ENCODE peak calls at places on chromosomes 1 and 21, in eight cellular contexts. O is effector memory CD8-positive, alpha-beta T cell; S is SHP77; D is GM19239; Z is HEK293T; P is activated T-helper 1 cell treated with anti-CD3 and anti-CD28 coated beads, Interleukin-12 subunit alpha, Interleukin-12 subunit beta, Interleukin-2, Interleukin-4 antibody, amounts not matched to agents 30 ng/mL and 10 ng/mL and 1 ng/mL, durations not matched to agents 14 hours and 24 hours and 36 hours; J is fibroblast of mammary gland; C is NCI-H187 treated with DMSO at 0.1 percent for 48 hours. F is an unnamed sample.

GRCh38 chr1:101548376-101548775 is 311.6 kb downstream of the S1PR1 start:
- DNase-seq in C (no peak), J (no peak), S (no peak), O (no peak), P (no peak), D (no peak), Z (no peak), F (no peak)

GRCh38 chr1:227730630-227731151 is 4.4 kb downstream of the JMJD4 start:
- DNase-seq in O (no peak), C (no peak), J (no peak), D (no peak), P (no peak), S (no peak), Z (no peak), F (no peak)

GRCh38 chr1:66598670-66599069 is 64.7 kb downstream of the SGIP1 start:
- DNase-seq in S (no peak), O (no peak), P (no peak), J (peak), D (no peak), Z (no peak), C (no peak), F (no peak)

GRCh38 chr21:45386728-45387371 is 18.1 kb upstream of the COL18A1 start:
- DNase-seq in P (no peak), Z (no peak), S (no peak), D (no peak), O (no peak), C (no peak), J (peak), F (peak)

GRCh38 chr1:16021681-16022080 is at the start of gene CLCNKA:
- DNase-seq in O (no peak), P (no peak), J (no peak), Z (no peak), C (peak), S (no peak), D (no peak), F (no peak)

GRCh38 chr1:33927721-33928120 is 63.8 kb downstream of the HMGB4 start:
- DNase-seq in C (no peak), J (no peak), D (no peak), S (no peak), Z (no peak), O (no peak), P (no peak), F (no peak)

GRCh38 chr21:43925609-43926008 is 60.6 kb downstream of the AGPAT3 start:
- DNase-seq in S (no peak), C (no peak), O (no peak), P (no peak), Z (no peak), J (no peak), D (no peak), F (no peak)

GRCh38 chr1:224498574-224499170 is 64.1 kb upstream of the WDR26 start:
- DNase-seq in S (no peak), C (no peak), D (no peak), O (no peak), P (no peak), J (peak), Z (no peak), F (no peak)

GRCh38 chr21:42179316-42179715 is 39.6 kb upstream of the ABCG1 start:
- DNase-seq in Z (no peak), D (no peak), O (no peak), P (no peak), S (no peak), J (no peak), C (no peak), F (peak)

GRCh38 chr1:77639056-77639455 is 43.4 kb downstream of the ZZZ3 start:
- DNase-seq in J (peak), S (no peak), D (no peak), O (no peak), P (no peak), C (no peak), Z (no peak), F (no peak)

GRCh38 chr1:12412439-12412838 is 182.6 kb downstream of the VPS13D start:
- DNase-seq in J (no peak), C (no peak), P (no peak), D (no peak), S (no peak), Z (no peak), O (no peak), F (no peak)

GRCh38 chr1:220113136-220113695 is 19.3 kb downstream of the IARS2 start:
- DNase-seq in C (no peak), J (peak), O (peak), D (no peak), S (no peak), Z (peak), P (no peak), F (no peak)

GRCh38 chr1:162302660-162303344 is 73.9 kb downstream of the SPATA46 start:
- DNase-seq in D (no peak), C (no peak), O (no peak), S (no peak), J (peak), P (no peak), Z (no peak), F (no peak)

GRCh38 chr1:2526824-2527552 is 592 bp upstream of the PANK4 start:
- DNase-seq in Z (no peak), O (no peak), D (peak), P (peak), J (peak), C (no peak), S (no peak), F (no peak)

GRCh38 chr1:211591980-211592493 is 13.1 kb upstream of the SLC30A1 start:
- DNase-seq in P (no peak), C (no peak), D (no peak), O (no peak), S (no peak), Z (peak), J (peak), F (no peak)

GRCh38 chr21:30981403-30981802 is 56.9 kb downstream of the KRTAP19-8 start:
- DNase-seq in Z (no peak), D (no peak), C (no peak), P (no peak), O (no peak), J (no peak), S (no peak), F (no peak)

GRCh38 chr1:39882152-39882551 is 1.2 kb downstream of the TRIT1 start:
- DNase-seq in C (no peak), D (no peak), P (no peak), O (no peak), S (no peak), Z (no peak), J (no peak), F (no peak)

GRCh38 chr21:16402752-16403151 is 673.0 kb downstream of the USP25 start:
- DNase-seq in Z (no peak), P (no peak), J (no peak), C (no peak), O (no peak), D (no peak), S (no peak), F (no peak)

GRCh38 chr1:209527993-209528392 is 55.5 kb upstream of the CAMK1G start:
- DNase-seq in P (no peak), Z (no peak), S (no peak), D (no peak), C (no peak), J (peak), O (no peak), F (no peak)

GRCh38 chr1:11178021-11179015 is 10.8 kb upstream of the ANGPTL7 start:
- DNase-seq in J (peak), C (no peak), O (no peak), S (no peak), Z (peak), P (no peak), D (no peak), F (no peak)

GRCh38 chr1:25037174-25038074 is 107.3 kb upstream of the RUNX3 start:
- DNase-seq in Z (peak), C (no peak), S (peak), O (peak), J (peak), D (peak), P (peak), F (no peak)

GRCh38 chr1:156750932-156751723 is at the start of gene HDGF:
- DNase-seq in J (no peak), C (no peak), S (peak), Z (peak), O (no peak), P (no peak), D (no peak), F (peak)

GRCh38 chr1:244955661-244956060 is 91.3 kb upstream of the HNRNPU start:
- DNase-seq in J (no peak), O (no peak), D (no peak), P (no peak), S (no peak), Z (no peak), C (no peak), F (no peak)

GRCh38 chr1:100622966-100623762 is 85.2 kb downstream of the GPR88 start:
- DNase-seq in C (no peak), O (no peak), D (no peak), J (peak), P (no peak), Z (no peak), S (no peak), F (no peak)

GRCh38 chr1:92502247-92502646 is 15.5 kb upstream of the GFI1 start:
- DNase-seq in Z (no peak), S (no peak), C (no peak), O (no peak), P (no peak), J (peak), D (no peak), F (no peak)

GRCh38 chr1:159714529-159714928 is at the start of gene CRP:
- DNase-seq in O (no peak), J (no peak), Z (no peak), D (no peak), C (no peak), P (no peak), S (no peak), F (no peak)

GRCh38 chr1:28552482-28553228 is at the start of gene TRNAU1AP:
- DNase-seq in J (peak), C (peak), Z (peak), P (peak), O (peak), S (peak), D (peak), F (peak)

GRCh38 chr1:236451796-236452373 is 57.8 kb downstream of the EDARADD start:
- DNase-seq in O (peak), P (peak), D (peak), J (peak), Z (peak), C (no peak), S (no peak), F (no peak)

GRCh38 chr21:45535341-45536081 is 6.7 kb downstream of the SLC19A1 start:
- DNase-seq in C (no peak), D (no peak), P (no peak), S (no peak), J (no peak), O (no peak), Z (no peak), F (peak)

GRCh38 chr1:184866991-184867788 is 107.1 kb downstream of the NIBAN1 start:
- DNase-seq in D (peak), P (peak), Z (no peak), C (no peak), S (no peak), O (peak), J (peak), F (no peak)

GRCh38 chr1:54989968-54990810 is 8.5 kb upstream of the BSND start:
- DNase-seq in J (no peak), O (no peak), S (no peak), C (no peak), P (no peak), Z (no peak), D (no peak), F (no peak)

GRCh38 chr1:226471467-226471866 is 63.6 kb upstream of the PARP1 start:
- DNase-seq in J (no peak), Z (no peak), S (no peak), C (no peak), O (no peak), D (no peak), P (no peak), F (no peak)

GRCh38 chr1:203306970-203307541 is 1.7 kb downstream of the BTG2 start:
- DNase-seq in J (no peak), D (no peak), O (peak), Z (no peak), C (no peak), P (peak), S (no peak), F (peak)

GRCh38 chr1:15016526-15016925 is 137.0 kb upstream of the TMEM51 start:
- DNase-seq in C (no peak), S (no peak), J (no peak), D (no peak), O (no peak), Z (no peak), P (no peak), F (no peak)

GRCh38 chr1:206797534-206798383 is 25.5 kb upstream of the IL10 start:
- DNase-seq in J (no peak), S (peak), Z (peak), C (no peak), D (no peak), O (no peak), P (no peak), F (no peak)

F was measured in upper lobe of right lung.